ENCODE peak calls at places on chromosomes 4 and X, in five cellular contexts. B is HTR-8/SVneo, I is activated T-cell treated with anti-CD3 and anti-CD28 coated beads for 1 hour, K is T-cell, N is H1. F is an unnamed sample.

GRCh38 chr4:157025898-157026297 is 50.1 kb upstream of the GLRB start:
- DNase-seq in K (no peak), I (no peak), B (no peak), N (no peak), F (no peak)

GRCh38 chr4:182230256-182230655 is 12.9 kb upstream of the TENM3 start:
- DNase-seq in K (no peak), B (no peak), I (no peak), N (no peak), F (no peak)

GRCh38 chr4:18202510-18202909 is 181.0 kb upstream of the LCORL start:
- DNase-seq in I (no peak), B (no peak), N (no peak), K (no peak), F (no peak)

GRCh38 chr4:5982156-5982973 is 35.9 kb downstream of the C4orf50 start:
- DNase-seq in N (no peak), K (no peak), B (no peak), I (no peak), F (no peak)

GRCh38 chrX:120316587-120317283 is 5.5 kb upstream of the TMEM255A start:
- DNase-seq in K (no peak), B (no peak), I (no peak), N (no peak), F (no peak)

GRCh38 chr4:176011523-176011922 is 54.1 kb upstream of the WDR17 start:
- DNase-seq in B (no peak), K (no peak), I (no peak), N (no peak), F (no peak)

GRCh38 chrX:38183577-38183976 is 37.1 kb downstream of the SRPX start:
- DNase-seq in N (no peak), K (no peak), B (no peak), I (no peak), F (no peak)

GRCh38 chr4:186018756-186019155 is 50.2 kb upstream of the TLR3 start:
- DNase-seq in B (no peak), K (no peak), I (no peak), N (no peak), F (no peak)

GRCh38 chr4:28269426-28269825 is 1408.8 kb downstream of the STIM2 start:
- DNase-seq in I (no peak), N (no peak), B (no peak), K (no peak), F (no peak)

GRCh38 chr4:159052315-159052714 is 50.6 kb upstream of the RAPGEF2 start:
- DNase-seq in N (no peak), K (no peak), B (no peak), I (no peak), F (no peak)

GRCh38 chr4:1048781-1049590 is 37.6 kb downstream of the FGFRL1 start:
- DNase-seq in N (no peak), K (no peak), B (no peak), I (no peak), F (no peak)

GRCh38 chrX:2495595-2495994 is 5.2 kb downstream of the DHRSX start:
- DNase-seq in N (no peak), I (no peak), K (no peak), B (no peak), F (no peak)

GRCh38 chr4:183503497-183504063 is 1.3 kb upstream of the ING2 start:
- DNase-seq in N (no peak), K (peak), B (peak), I (no peak), F (no peak)

GRCh38 chr4:74840931-74841330 is 46.6 kb upstream of the BTC start:
- DNase-seq in B (no peak), K (no peak), N (no peak), I (no peak), F (no peak)

GRCh38 chr4:48403358-48403757 is 62.0 kb downstream of the SLAIN2 start:
- DNase-seq in I (no peak), N (no peak), B (no peak), K (no peak), F (no peak)

GRCh38 chr4:46389301-46389761 is 597 bp downstream of the GABRA2 start:
- DNase-seq in I (no peak), K (no peak), N (no peak), B (peak), F (peak)